ENCODE peak calls at places on chromosome 20, in nine cellular contexts. One of them, this sample, is unnamed.

GRCh38 chr20:62232764-62233645 is 5.3 kb upstream of the OSBPL2 start:
- DNase-seq in endothelial cell of umbilical vein: no peak
- DNase-seq in astrocyte of the spinal cord: no peak
- DNase-seq in cardiac fibroblast: no peak
- DNase-seq in stomach: peak
- DNase-seq in foreskin fibroblast: no peak
- DNase-seq in CD4-positive, alpha-beta T cell: no peak
- DNase-seq in psoas muscle: no peak
- DNase-seq in CD8-positive, alpha-beta T cell: no peak
- DNase-seq in this sample: no peak

GRCh38 chr20:34861386-34862084 is 11.1 kb downstream of the GGT7 start:
- DNase-seq in endothelial cell of umbilical vein: no peak
- DNase-seq in astrocyte of the spinal cord: no peak
- DNase-seq in cardiac fibroblast: no peak
- DNase-seq in stomach: peak
- DNase-seq in foreskin fibroblast: no peak
- DNase-seq in CD4-positive, alpha-beta T cell: no peak
- DNase-seq in psoas muscle: peak
- DNase-seq in CD8-positive, alpha-beta T cell: no peak
- DNase-seq in this sample: no peak

GRCh38 chr20:61880706-61881105 is 185.0 kb downstream of the TAF4 start:
- DNase-seq in endothelial cell of umbilical vein: no peak
- DNase-seq in astrocyte of the spinal cord: no peak
- DNase-seq in cardiac fibroblast: no peak
- DNase-seq in stomach: no peak
- DNase-seq in foreskin fibroblast: no peak
- DNase-seq in CD4-positive, alpha-beta T cell: no peak
- DNase-seq in psoas muscle: no peak
- DNase-seq in CD8-positive, alpha-beta T cell: no peak
- DNase-seq in this sample: no peak

GRCh38 chr20:54067606-54068174 is 2.7 kb downstream of the BCAS1 start:
- DNase-seq in endothelial cell of umbilical vein: no peak
- DNase-seq in astrocyte of the spinal cord: peak
- DNase-seq in cardiac fibroblast: peak
- DNase-seq in stomach: peak
- DNase-seq in foreskin fibroblast: no peak
- DNase-seq in CD4-positive, alpha-beta T cell: no peak
- DNase-seq in psoas muscle: no peak
- DNase-seq in CD8-positive, alpha-beta T cell: no peak
- DNase-seq in this sample: no peak

GRCh38 chr20:16349518-16350295 is 223.5 kb downstream of the KIF16B start:
- DNase-seq in endothelial cell of umbilical vein: no peak
- DNase-seq in astrocyte of the spinal cord: peak
- DNase-seq in cardiac fibroblast: peak
- DNase-seq in stomach: no peak
- DNase-seq in foreskin fibroblast: peak
- DNase-seq in CD4-positive, alpha-beta T cell: no peak
- DNase-seq in psoas muscle: no peak
- DNase-seq in CD8-positive, alpha-beta T cell: no peak
- DNase-seq in this sample: peak

GRCh38 chr20:53872561-53873248 is 197.7 kb downstream of the BCAS1 start:
- DNase-seq in endothelial cell of umbilical vein: no peak
- DNase-seq in astrocyte of the spinal cord: peak
- DNase-seq in cardiac fibroblast: peak
- DNase-seq in stomach: no peak
- DNase-seq in foreskin fibroblast: peak
- DNase-seq in CD4-positive, alpha-beta T cell: peak
- DNase-seq in psoas muscle: no peak
- DNase-seq in CD8-positive, alpha-beta T cell: peak
- DNase-seq in this sample: no peak

GRCh38 chr20:63686492-63687321 is 9.7 kb upstream of the TNFRSF6B start:
- DNase-seq in endothelial cell of umbilical vein: peak
- DNase-seq in astrocyte of the spinal cord: peak
- DNase-seq in cardiac fibroblast: peak
- DNase-seq in stomach: peak
- DNase-seq in foreskin fibroblast: peak
- DNase-seq in CD4-positive, alpha-beta T cell: no peak
- DNase-seq in psoas muscle: peak
- DNase-seq in CD8-positive, alpha-beta T cell: no peak
- DNase-seq in this sample: peak

GRCh38 chr20:53654932-53655674 is 61.5 kb upstream of the ZNF217 start:
- DNase-seq in endothelial cell of umbilical vein: no peak
- DNase-seq in astrocyte of the spinal cord: no peak
- DNase-seq in cardiac fibroblast: peak
- DNase-seq in stomach: peak
- DNase-seq in foreskin fibroblast: no peak
- DNase-seq in CD4-positive, alpha-beta T cell: no peak
- DNase-seq in psoas muscle: no peak
- DNase-seq in CD8-positive, alpha-beta T cell: no peak
- DNase-seq in this sample: no peak

GRCh38 chr20:49279677-49280462 is 2.0 kb upstream of the ZNFX1 start:
- DNase-seq in endothelial cell of umbilical vein: no peak
- DNase-seq in astrocyte of the spinal cord: no peak
- DNase-seq in cardiac fibroblast: no peak
- DNase-seq in stomach: no peak
- DNase-seq in foreskin fibroblast: peak
- DNase-seq in CD4-positive, alpha-beta T cell: no peak
- DNase-seq in psoas muscle: no peak
- DNase-seq in CD8-positive, alpha-beta T cell: no peak
- DNase-seq in this sample: no peak

GRCh38 chr20:49277786-49278035 is 146 bp downstream of the ZNFX1 start:
- DNase-seq in endothelial cell of umbilical vein: no peak
- DNase-seq in astrocyte of the spinal cord: no peak
- DNase-seq in cardiac fibroblast: no peak
- DNase-seq in stomach: no peak
- DNase-seq in foreskin fibroblast: no peak
- DNase-seq in CD4-positive, alpha-beta T cell: no peak
- DNase-seq in psoas muscle: no peak
- DNase-seq in CD8-positive, alpha-beta T cell: no peak
- DNase-seq in this sample: no peak

GRCh38 chr20:49278036-49278816 is at the start of gene ZNFX1:
- DNase-seq in endothelial cell of umbilical vein: peak
- DNase-seq in astrocyte of the spinal cord: peak
- DNase-seq in cardiac fibroblast: peak
- DNase-seq in stomach: peak
- DNase-seq in foreskin fibroblast: peak
- DNase-seq in CD4-positive, alpha-beta T cell: peak
- DNase-seq in psoas muscle: peak
- DNase-seq in CD8-positive, alpha-beta T cell: peak
- DNase-seq in this sample: peak

GRCh38 chr20:49280463-49281058 is 2.7 kb upstream of the ZNFX1 start:
- DNase-seq in endothelial cell of umbilical vein: no peak
- DNase-seq in astrocyte of the spinal cord: no peak
- DNase-seq in cardiac fibroblast: no peak
- DNase-seq in stomach: no peak
- DNase-seq in foreskin fibroblast: peak
- DNase-seq in CD4-positive, alpha-beta T cell: no peak
- DNase-seq in psoas muscle: no peak
- DNase-seq in CD8-positive, alpha-beta T cell: no peak
- DNase-seq in this sample: no peak

DNA sequence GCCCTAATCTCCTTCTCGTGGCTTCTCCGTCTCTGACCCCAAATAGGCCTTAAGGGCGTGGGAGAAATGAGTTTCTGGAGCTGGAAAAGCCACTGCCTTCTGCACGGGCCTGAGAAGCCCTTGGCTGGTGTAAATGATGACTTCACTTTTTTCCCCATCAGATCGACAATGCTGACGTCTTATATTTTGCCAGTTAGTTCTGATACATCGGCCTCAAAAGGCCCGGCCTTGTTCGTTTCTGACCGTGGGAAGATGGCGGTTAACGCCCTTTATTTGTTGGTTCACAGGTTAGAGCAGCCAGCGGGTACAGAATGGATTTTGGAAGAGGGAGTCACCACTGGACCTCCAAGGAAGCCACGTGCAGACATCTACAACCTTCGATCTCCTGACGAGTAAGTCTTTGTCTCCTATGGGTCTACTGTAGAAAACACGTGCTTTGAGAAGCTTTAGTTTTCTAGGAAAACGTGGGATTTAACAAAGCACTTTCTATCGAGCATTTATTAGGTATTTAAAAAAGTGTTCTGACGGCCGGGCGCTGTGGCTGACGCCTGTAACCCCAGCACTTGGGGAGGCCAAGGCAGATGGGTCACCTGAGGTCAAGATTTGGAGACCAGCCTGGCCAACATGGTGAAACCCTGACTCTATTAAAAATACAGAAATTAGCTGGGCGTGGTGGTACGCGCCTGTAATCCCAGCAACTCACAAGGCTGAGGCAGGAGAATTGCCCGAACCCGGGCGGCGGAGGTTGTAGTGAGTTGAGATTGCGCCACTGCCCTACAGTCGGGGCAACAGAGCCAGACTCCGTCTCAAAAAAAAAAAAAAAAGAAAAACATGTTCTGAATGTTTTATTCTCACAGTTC is 1.2 kb upstream of the ZNFX1 start:
- DNase-seq in endothelial cell of umbilical vein: no peak
- DNase-seq in astrocyte of the spinal cord: no peak
- DNase-seq in cardiac fibroblast: peak
- DNase-seq in stomach: no peak
- DNase-seq in foreskin fibroblast: peak
- DNase-seq in CD4-positive, alpha-beta T cell: no peak
- DNase-seq in psoas muscle: no peak
- DNase-seq in CD8-positive, alpha-beta T cell: peak
- DNase-seq in this sample: peak
- TF ChIP-seq CTCF in endothelial cell of umbilical vein: no peak
- TF ChIP-seq CTCF in astrocyte of the spinal cord: no peak
- TF ChIP-seq CTCF in cardiac fibroblast: no peak
- TF ChIP-seq CTCF in stomach: no peak
- TF ChIP-seq CTCF in foreskin fibroblast: no peak
- TF ChIP-seq CTCF in CD4-positive, alpha-beta T cell: no peak
- TF ChIP-seq CTCF in psoas muscle: no peak
- TF ChIP-seq CTCF in CD8-positive, alpha-beta T cell: no peak
- TF ChIP-seq CTCF in this sample: no peak

DNA sequence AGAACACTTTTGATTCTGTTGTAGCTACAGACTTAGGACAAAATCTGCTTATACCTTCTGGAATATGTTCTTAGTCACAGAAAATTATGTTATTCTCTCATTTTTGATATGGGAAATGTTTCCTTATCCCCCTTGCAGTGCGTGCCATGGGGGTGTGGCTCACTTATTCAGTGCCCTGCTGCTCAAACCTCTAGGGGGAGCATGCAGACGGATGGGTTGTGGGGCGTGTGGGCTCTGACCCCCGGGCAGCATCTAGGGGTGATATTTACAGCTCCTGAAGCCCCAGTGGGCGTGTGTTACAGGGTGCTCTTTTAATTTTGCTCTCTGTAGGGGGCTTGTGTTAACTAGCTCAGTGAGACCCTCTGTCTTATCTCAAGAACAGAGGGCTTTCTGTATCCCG is 61.3 kb upstream of the FERMT1 start:
- DNase-seq in endothelial cell of umbilical vein: no peak
- DNase-seq in astrocyte of the spinal cord: no peak
- DNase-seq in cardiac fibroblast: no peak
- DNase-seq in stomach: no peak
- DNase-seq in foreskin fibroblast: no peak
- DNase-seq in CD4-positive, alpha-beta T cell: no peak
- DNase-seq in psoas muscle: no peak
- DNase-seq in CD8-positive, alpha-beta T cell: no peak
- DNase-seq in this sample: no peak
- TF ChIP-seq CTCF in endothelial cell of umbilical vein: no peak
- TF ChIP-seq CTCF in astrocyte of the spinal cord: no peak
- TF ChIP-seq CTCF in cardiac fibroblast: no peak
- TF ChIP-seq CTCF in stomach: no peak
- TF ChIP-seq CTCF in foreskin fibroblast: no peak
- TF ChIP-seq CTCF in CD4-positive, alpha-beta T cell: no peak
- TF ChIP-seq CTCF in psoas muscle: no peak
- TF ChIP-seq CTCF in CD8-positive, alpha-beta T cell: no peak
- TF ChIP-seq CTCF in this sample: no peak

DNA sequence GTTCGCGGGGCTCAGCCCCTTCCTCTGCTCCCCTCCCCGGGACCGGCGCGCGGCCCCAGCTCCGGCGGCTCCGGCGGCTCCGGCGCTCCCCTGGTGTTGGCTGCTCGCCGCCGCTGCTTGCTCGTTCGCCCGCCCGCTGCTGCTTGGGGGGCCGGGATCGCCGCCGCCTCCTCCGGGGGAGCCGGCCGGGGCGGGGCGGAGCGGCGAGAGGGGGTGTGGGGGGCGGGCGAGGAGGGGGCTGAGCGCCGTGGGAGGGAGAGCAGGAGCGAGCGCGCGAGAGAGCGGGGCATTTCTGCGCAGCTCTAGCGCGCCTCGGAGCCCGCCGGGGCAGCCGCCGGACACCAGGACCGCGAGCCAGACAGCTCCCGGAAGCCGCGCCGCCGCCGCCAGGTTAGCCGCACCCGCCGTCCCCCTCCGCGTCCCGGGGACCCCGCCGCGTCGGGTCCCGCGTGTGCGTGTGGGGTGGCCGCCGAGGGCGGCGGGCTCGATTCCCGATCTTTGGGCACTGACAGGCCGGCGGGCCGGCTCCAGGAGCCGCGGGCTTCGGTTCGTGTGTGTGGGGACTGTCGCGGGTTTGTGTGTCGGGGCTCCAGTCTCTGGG is 62.0 kb upstream of the EPB41L1 start:
- DNase-seq in endothelial cell of umbilical vein: peak
- DNase-seq in astrocyte of the spinal cord: no peak
- DNase-seq in cardiac fibroblast: no peak
- DNase-seq in stomach: peak
- DNase-seq in foreskin fibroblast: peak
- DNase-seq in CD4-positive, alpha-beta T cell: peak
- DNase-seq in psoas muscle: peak
- DNase-seq in CD8-positive, alpha-beta T cell: peak
- DNase-seq in this sample: no peak
- TF ChIP-seq CTCF in endothelial cell of umbilical vein: no peak
- TF ChIP-seq CTCF in astrocyte of the spinal cord: no peak
- TF ChIP-seq CTCF in cardiac fibroblast: no peak
- TF ChIP-seq CTCF in stomach: no peak
- TF ChIP-seq CTCF in foreskin fibroblast: no peak
- TF ChIP-seq CTCF in CD4-positive, alpha-beta T cell: no peak
- TF ChIP-seq CTCF in psoas muscle: no peak
- TF ChIP-seq CTCF in CD8-positive, alpha-beta T cell: no peak
- TF ChIP-seq CTCF in this sample: no peak

GRCh38 chr20:25563876-25564275 is 21.5 kb downstream of the NINL start:
- DNase-seq in endothelial cell of umbilical vein: no peak
- DNase-seq in astrocyte of the spinal cord: no peak
- DNase-seq in cardiac fibroblast: no peak
- DNase-seq in stomach: no peak
- DNase-seq in foreskin fibroblast: no peak
- DNase-seq in CD4-positive, alpha-beta T cell: no peak
- DNase-seq in psoas muscle: no peak
- DNase-seq in CD8-positive, alpha-beta T cell: no peak
- DNase-seq in this sample: no peak

GRCh38 chr20:25563362-25563761 is 22.0 kb downstream of the NINL start:
- DNase-seq in endothelial cell of umbilical vein: no peak
- DNase-seq in astrocyte of the spinal cord: no peak
- DNase-seq in cardiac fibroblast: no peak
- DNase-seq in stomach: no peak
- DNase-seq in foreskin fibroblast: no peak
- DNase-seq in CD4-positive, alpha-beta T cell: no peak
- DNase-seq in psoas muscle: no peak
- DNase-seq in CD8-positive, alpha-beta T cell: no peak
- DNase-seq in this sample: no peak

GRCh38 chr20:25566821-25567220 is 18.5 kb downstream of the NINL start:
- DNase-seq in endothelial cell of umbilical vein: no peak
- DNase-seq in astrocyte of the spinal cord: no peak
- DNase-seq in cardiac fibroblast: no peak
- DNase-seq in stomach: no peak
- DNase-seq in foreskin fibroblast: no peak
- DNase-seq in CD4-positive, alpha-beta T cell: no peak
- DNase-seq in psoas muscle: no peak
- DNase-seq in CD8-positive, alpha-beta T cell: no peak
- DNase-seq in this sample: no peak

GRCh38 chr20:25567286-25567685 is 18.0 kb downstream of the NINL start:
- DNase-seq in endothelial cell of umbilical vein: no peak
- DNase-seq in astrocyte of the spinal cord: no peak
- DNase-seq in cardiac fibroblast: no peak
- DNase-seq in stomach: no peak
- DNase-seq in foreskin fibroblast: no peak
- DNase-seq in CD4-positive, alpha-beta T cell: no peak
- DNase-seq in psoas muscle: no peak
- DNase-seq in CD8-positive, alpha-beta T cell: no peak
- DNase-seq in this sample: no peak

GRCh38 chr20:25565578-25566157 is 19.7 kb downstream of the NINL start:
- DNase-seq in endothelial cell of umbilical vein: peak
- DNase-seq in astrocyte of the spinal cord: no peak
- DNase-seq in cardiac fibroblast: no peak
- DNase-seq in stomach: no peak
- DNase-seq in foreskin fibroblast: no peak
- DNase-seq in CD4-positive, alpha-beta T cell: no peak
- DNase-seq in psoas muscle: no peak
- DNase-seq in CD8-positive, alpha-beta T cell: no peak
- DNase-seq in this sample: peak
- TF ChIP-seq CTCF in endothelial cell of umbilical vein: no peak
- TF ChIP-seq CTCF in astrocyte of the spinal cord: no peak
- TF ChIP-seq CTCF in cardiac fibroblast: no peak
- TF ChIP-seq CTCF in stomach: no peak
- TF ChIP-seq CTCF in foreskin fibroblast: no peak
- TF ChIP-seq CTCF in CD4-positive, alpha-beta T cell: no peak
- TF ChIP-seq CTCF in psoas muscle: no peak
- TF ChIP-seq CTCF in CD8-positive, alpha-beta T cell: no peak
- TF ChIP-seq CTCF in this sample: no peak